ENCODE peak calls at places on chromosomes 7 and 10, in ten cellular contexts. One of them, this sample, is unnamed.
A peak's percentile ranks its signal among the peaks of the same experiment; 100 is the strongest.

GRCh38 chr7:51352174-51353145 is 35.9 kb upstream of the COBL start:
- DNase-seq in psoas muscle: no peak
- DNase-seq in cardiac fibroblast: no peak
- DNase-seq in astrocyte: no peak
- DNase-seq in fibroblast of mammary gland: no peak
- DNase-seq in OCI-LY7: no peak
- DNase-seq in CD8-positive, alpha-beta T cell: no peak
- DNase-seq in neural progenitor cell: no peak
- DNase-seq in tibial artery: no peak
- DNase-seq in K562: no peak
- DNase-seq in this sample: no peak

GRCh38 chr7:55065511-55066229 is 46.9 kb downstream of the EGFR start:
- DNase-seq in psoas muscle: no peak
- DNase-seq in OCI-LY7: no peak
- DNase-seq in astrocyte: peak; percentile 90
- DNase-seq in CD8-positive, alpha-beta T cell: no peak
- DNase-seq in tibial artery: no peak
- DNase-seq in fibroblast of mammary gland: peak; percentile 94
- DNase-seq in cardiac fibroblast: peak; percentile 97
- DNase-seq in neural progenitor cell: peak; percentile 34
- DNase-seq in K562: no peak
- DNase-seq in this sample: peak; percentile 93

GRCh38 chr10:36578306-36578705 is 547.1 kb upstream of the ANKRD30A start:
- DNase-seq in K562: no peak
- DNase-seq in OCI-LY7: no peak
- DNase-seq in CD8-positive, alpha-beta T cell: no peak
- DNase-seq in psoas muscle: no peak
- DNase-seq in tibial artery: no peak
- DNase-seq in astrocyte: peak; percentile 74
- DNase-seq in cardiac fibroblast: peak; percentile 70
- DNase-seq in fibroblast of mammary gland: peak; percentile 85
- DNase-seq in neural progenitor cell: no peak
- DNase-seq in this sample: peak; percentile 37

GRCh38 chr10:110436554-110437350 is 61.0 kb upstream of the DUSP5 start:
- DNase-seq in K562: no peak
- DNase-seq in tibial artery: peak; percentile 41
- DNase-seq in neural progenitor cell: no peak
- DNase-seq in psoas muscle: peak; percentile 11
- DNase-seq in fibroblast of mammary gland: no peak
- DNase-seq in cardiac fibroblast: no peak
- DNase-seq in CD8-positive, alpha-beta T cell: no peak
- DNase-seq in astrocyte: no peak
- DNase-seq in OCI-LY7: no peak
- DNase-seq in this sample: no peak

GRCh38 chr10:92490387-92490786 is 83.5 kb downstream of the IDE start:
- DNase-seq in cardiac fibroblast: peak; percentile 11
- DNase-seq in OCI-LY7: no peak
- DNase-seq in astrocyte: no peak
- DNase-seq in tibial artery: no peak
- DNase-seq in psoas muscle: no peak
- DNase-seq in K562: no peak
- DNase-seq in CD8-positive, alpha-beta T cell: no peak
- DNase-seq in neural progenitor cell: no peak
- DNase-seq in fibroblast of mammary gland: peak; percentile 4
- DNase-seq in this sample: no peak

GRCh38 chr7:85522070-85522469 is 335.2 kb upstream of the SEMA3D start:
- DNase-seq in neural progenitor cell: no peak
- DNase-seq in K562: no peak
- DNase-seq in CD8-positive, alpha-beta T cell: no peak
- DNase-seq in OCI-LY7: no peak
- DNase-seq in cardiac fibroblast: no peak
- DNase-seq in psoas muscle: no peak
- DNase-seq in astrocyte: no peak
- DNase-seq in fibroblast of mammary gland: no peak
- DNase-seq in tibial artery: no peak
- DNase-seq in this sample: no peak

GRCh38 chr10:132564690-132565089 is 27.1 kb downstream of the INPP5A start:
- DNase-seq in fibroblast of mammary gland: no peak
- DNase-seq in CD8-positive, alpha-beta T cell: no peak
- DNase-seq in tibial artery: no peak
- DNase-seq in OCI-LY7: no peak
- DNase-seq in astrocyte: no peak
- DNase-seq in cardiac fibroblast: no peak
- DNase-seq in psoas muscle: no peak
- DNase-seq in K562: no peak
- DNase-seq in neural progenitor cell: no peak
- DNase-seq in this sample: no peak

GRCh38 chr10:77404801-77405200 is 232.8 kb downstream of the KCNMA1 start:
- DNase-seq in neural progenitor cell: no peak
- DNase-seq in tibial artery: no peak
- DNase-seq in K562: no peak
- DNase-seq in psoas muscle: no peak
- DNase-seq in cardiac fibroblast: no peak
- DNase-seq in astrocyte: no peak
- DNase-seq in fibroblast of mammary gland: peak; percentile 27
- DNase-seq in CD8-positive, alpha-beta T cell: no peak
- DNase-seq in OCI-LY7: no peak
- DNase-seq in this sample: no peak

GRCh38 chr7:148964510-148965267 is 63.6 kb downstream of the PDIA4 start:
- DNase-seq in OCI-LY7: peak; percentile 35
- DNase-seq in cardiac fibroblast: peak; percentile 13
- DNase-seq in fibroblast of mammary gland: peak; percentile 6
- DNase-seq in K562: peak; percentile 63
- DNase-seq in tibial artery: no peak
- DNase-seq in neural progenitor cell: peak; percentile 18
- DNase-seq in astrocyte: no peak
- DNase-seq in CD8-positive, alpha-beta T cell: no peak
- DNase-seq in psoas muscle: no peak
- DNase-seq in this sample: peak; percentile 8

GRCh38 chr7:42236266-42237161 is 495 bp downstream of the GLI3 start:
- DNase-seq in astrocyte: peak; percentile 54
- DNase-seq in K562: no peak
- DNase-seq in cardiac fibroblast: peak; percentile 62
- DNase-seq in OCI-LY7: no peak
- DNase-seq in fibroblast of mammary gland: peak; percentile 77
- DNase-seq in neural progenitor cell: peak; percentile 80
- DNase-seq in psoas muscle: peak; percentile 73
- DNase-seq in tibial artery: peak; percentile 79
- DNase-seq in CD8-positive, alpha-beta T cell: no peak
- DNase-seq in this sample: peak; percentile 72

GRCh38 chr7:79502151-79502550 is 48.7 kb upstream of the MAGI2 start:
- DNase-seq in K562: no peak
- DNase-seq in neural progenitor cell: no peak
- DNase-seq in cardiac fibroblast: no peak
- DNase-seq in fibroblast of mammary gland: no peak
- DNase-seq in tibial artery: no peak
- DNase-seq in CD8-positive, alpha-beta T cell: no peak
- DNase-seq in astrocyte: no peak
- DNase-seq in psoas muscle: no peak
- DNase-seq in OCI-LY7: no peak
- DNase-seq in this sample: no peak

GRCh38 chr7:5423844-5424688 is 432 bp upstream of the TNRC18 start:
- DNase-seq in CD8-positive, alpha-beta T cell: no peak
- DNase-seq in psoas muscle: peak; percentile 96
- DNase-seq in cardiac fibroblast: peak; percentile 100
- DNase-seq in K562: peak; percentile 99
- DNase-seq in neural progenitor cell: peak; percentile 98
- DNase-seq in tibial artery: peak; percentile 98
- DNase-seq in OCI-LY7: peak; percentile 87
- DNase-seq in astrocyte: peak; percentile 96
- DNase-seq in fibroblast of mammary gland: peak; percentile 99
- DNase-seq in this sample: peak; percentile 100

GRCh38 chr7:5426226-5426475 is 2.5 kb upstream of the TNRC18 start:
- DNase-seq in neural progenitor cell: no peak
- DNase-seq in fibroblast of mammary gland: peak; percentile 74
- DNase-seq in psoas muscle: peak; percentile 77
- DNase-seq in cardiac fibroblast: peak; percentile 71
- DNase-seq in K562: no peak
- DNase-seq in OCI-LY7: no peak
- DNase-seq in tibial artery: no peak
- DNase-seq in astrocyte: peak; percentile 62
- DNase-seq in CD8-positive, alpha-beta T cell: no peak
- DNase-seq in this sample: peak; percentile 62

GRCh38 chr7:5425507-5426225 is 2.0 kb upstream of the TNRC18 start:
- DNase-seq in OCI-LY7: no peak
- DNase-seq in K562: peak; percentile 91
- DNase-seq in neural progenitor cell: peak; percentile 89
- DNase-seq in psoas muscle: peak; percentile 83
- DNase-seq in fibroblast of mammary gland: peak; percentile 86
- DNase-seq in cardiac fibroblast: peak; percentile 91
- DNase-seq in CD8-positive, alpha-beta T cell: no peak
- DNase-seq in astrocyte: peak; percentile 80
- DNase-seq in tibial artery: peak; percentile 87
- DNase-seq in this sample: peak; percentile 92

GRCh38 chr7:5423272-5423843 is at the start of gene TNRC18:
- DNase-seq in astrocyte: no peak
- DNase-seq in K562: no peak
- DNase-seq in tibial artery: peak; percentile 79
- DNase-seq in CD8-positive, alpha-beta T cell: no peak
- DNase-seq in cardiac fibroblast: no peak
- DNase-seq in psoas muscle: peak; percentile 76
- DNase-seq in OCI-LY7: peak; percentile 54
- DNase-seq in fibroblast of mammary gland: no peak
- DNase-seq in neural progenitor cell: no peak
- DNase-seq in this sample: no peak

DNA sequence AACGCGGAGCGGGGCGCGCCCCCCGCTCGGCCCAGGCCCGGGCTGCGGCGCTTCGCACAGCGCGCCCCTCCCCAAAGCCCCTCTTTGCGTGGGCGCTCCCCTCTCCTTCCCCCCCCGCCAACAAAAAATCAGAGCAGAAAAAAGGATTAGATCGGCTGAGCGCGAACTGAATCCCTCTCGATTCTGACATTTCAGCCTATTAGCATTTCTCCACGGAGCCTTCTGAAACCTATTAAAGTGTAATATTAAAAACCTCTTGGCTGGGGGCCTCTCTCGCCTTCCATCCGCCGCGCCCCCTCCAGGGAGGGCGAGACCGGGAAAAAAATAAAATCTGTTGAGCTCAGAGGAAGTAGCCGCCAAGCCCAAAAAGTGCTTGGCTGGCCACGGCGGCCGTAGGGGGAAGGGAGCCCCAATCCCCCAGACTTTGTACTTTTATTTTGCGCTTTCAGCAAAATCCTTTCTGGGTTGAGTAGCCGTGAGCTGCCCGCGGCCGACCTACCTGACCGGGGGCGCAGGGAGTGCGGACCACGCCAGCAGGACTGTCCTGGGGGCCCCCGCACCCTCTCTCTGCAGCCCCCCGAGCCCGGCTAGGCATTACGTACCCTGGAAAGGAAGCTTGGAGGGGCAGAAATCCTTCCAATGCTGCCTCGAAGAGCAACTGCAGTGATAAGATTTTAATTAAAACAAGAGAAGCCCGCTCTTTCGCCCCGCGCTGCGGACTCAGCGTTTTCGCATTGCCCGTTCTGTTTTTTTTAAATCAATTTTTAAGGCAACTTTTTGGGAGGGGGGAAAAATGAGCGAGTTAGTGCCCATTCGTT is 1.3 kb upstream of the TNRC18 start:
- DNase-seq in neural progenitor cell: peak; percentile 60
- DNase-seq in fibroblast of mammary gland: peak; percentile 47
- DNase-seq in psoas muscle: peak; percentile 79
- DNase-seq in tibial artery: peak; percentile 85
- DNase-seq in K562: peak; percentile 57
- DNase-seq in cardiac fibroblast: peak; percentile 66
- DNase-seq in CD8-positive, alpha-beta T cell: no peak
- DNase-seq in OCI-LY7: no peak
- DNase-seq in astrocyte: no peak
- DNase-seq in this sample: peak; percentile 67
- TF ChIP-seq CTCF in neural progenitor cell: no peak
- TF ChIP-seq CTCF in fibroblast of mammary gland: peak; percentile 0
- TF ChIP-seq CTCF in psoas muscle: no peak
- TF ChIP-seq CTCF in tibial artery: no peak
- TF ChIP-seq CTCF in K562: no peak
- TF ChIP-seq CTCF in cardiac fibroblast: no peak
- TF ChIP-seq CTCF in CD8-positive, alpha-beta T cell: no peak
- TF ChIP-seq CTCF in OCI-LY7: no peak
- TF ChIP-seq CTCF in astrocyte: no peak
- TF ChIP-seq CTCF in this sample: peak; percentile 21

DNA sequence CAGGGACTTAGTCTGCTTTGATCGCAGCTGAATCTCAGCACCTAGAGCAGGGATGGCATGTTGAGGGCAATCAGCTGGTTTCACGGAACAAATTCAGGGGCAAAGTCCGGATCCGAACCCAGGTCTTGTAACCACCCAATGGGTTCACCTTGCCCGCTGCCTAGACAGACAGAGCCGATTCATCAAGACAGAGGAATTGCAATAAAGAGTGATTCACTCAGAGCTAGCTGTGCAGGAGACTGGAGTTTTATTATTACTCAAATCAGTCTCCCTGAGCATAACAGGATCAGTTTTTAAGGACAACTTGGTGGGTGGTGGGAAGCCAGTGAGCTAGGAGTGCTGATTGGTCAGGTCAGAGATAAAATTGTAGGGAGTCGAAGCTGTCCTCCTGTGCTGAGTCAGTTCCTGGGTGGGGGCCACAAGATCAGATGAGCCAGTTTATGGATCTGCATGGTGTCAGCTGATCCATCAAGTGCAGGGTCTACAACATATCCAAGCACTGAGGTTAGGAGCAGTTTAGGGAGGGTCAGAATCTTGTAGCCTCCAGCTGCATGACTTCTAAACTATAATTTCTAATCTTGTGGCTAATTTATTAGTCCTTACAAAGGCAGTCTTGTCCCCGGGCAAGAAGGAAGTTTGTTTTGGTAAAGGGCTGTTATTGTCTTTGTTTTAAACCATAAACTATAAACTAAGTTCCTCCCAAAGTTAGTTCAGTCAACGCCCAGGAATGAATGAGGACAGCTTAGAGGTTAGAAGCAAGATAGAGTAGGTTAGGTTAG is 43.5 kb upstream of the CHST3 start:
- DNase-seq in psoas muscle: no peak
- DNase-seq in CD8-positive, alpha-beta T cell: no peak
- DNase-seq in K562: peak; percentile 84
- DNase-seq in OCI-LY7: no peak
- DNase-seq in astrocyte: peak; percentile 11
- DNase-seq in cardiac fibroblast: peak; percentile 38
- DNase-seq in neural progenitor cell: no peak
- DNase-seq in tibial artery: no peak
- DNase-seq in fibroblast of mammary gland: peak; percentile 37
- DNase-seq in this sample: peak; percentile 53
- H3K4me3 ChIP-seq in psoas muscle: no peak overlapping the region
- H3K4me3 ChIP-seq in CD8-positive, alpha-beta T cell: no peak overlapping the region
- H3K4me3 ChIP-seq in K562: no peak overlapping the region
- H3K4me3 ChIP-seq in OCI-LY7: no peak overlapping the region
- H3K4me3 ChIP-seq in astrocyte: no peak overlapping the region
- H3K4me3 ChIP-seq in cardiac fibroblast: no peak overlapping the region
- H3K4me3 ChIP-seq in neural progenitor cell: no peak overlapping the region
- H3K4me3 ChIP-seq in tibial artery: no peak overlapping the region
- H3K4me3 ChIP-seq in fibroblast of mammary gland: no peak overlapping the region
- H3K4me3 ChIP-seq in this sample: no peak overlapping the region

GRCh38 chr7:21722371-21722770 is 179.5 kb downstream of the DNAH11 start:
- DNase-seq in OCI-LY7: no peak
- DNase-seq in K562: peak; percentile 1
- DNase-seq in astrocyte: no peak
- DNase-seq in CD8-positive, alpha-beta T cell: no peak
- DNase-seq in cardiac fibroblast: no peak
- DNase-seq in fibroblast of mammary gland: no peak
- DNase-seq in neural progenitor cell: no peak
- DNase-seq in tibial artery: no peak
- DNase-seq in psoas muscle: no peak
- DNase-seq in this sample: no peak
- TF ChIP-seq CTCF in OCI-LY7: peak; percentile 71
- TF ChIP-seq CTCF in K562: no peak
- TF ChIP-seq CTCF in astrocyte: peak; percentile 14
- TF ChIP-seq CTCF in CD8-positive, alpha-beta T cell: no peak
- TF ChIP-seq CTCF in cardiac fibroblast: peak; percentile 20
- TF ChIP-seq CTCF in fibroblast of mammary gland: no peak
- TF ChIP-seq CTCF in neural progenitor cell: peak; percentile 45
- TF ChIP-seq CTCF in tibial artery: no peak
- TF ChIP-seq CTCF in psoas muscle: peak; percentile 8
- TF ChIP-seq CTCF in this sample: peak; percentile 24

GRCh38 chr10:126634915-126635314 is 35.6 kb downstream of the C10orf90 start:
- DNase-seq in neural progenitor cell: no peak
- DNase-seq in psoas muscle: no peak
- DNase-seq in CD8-positive, alpha-beta T cell: no peak
- DNase-seq in astrocyte: peak; percentile 25
- DNase-seq in fibroblast of mammary gland: no peak
- DNase-seq in K562: no peak
- DNase-seq in cardiac fibroblast: peak; percentile 12
- DNase-seq in OCI-LY7: no peak
- DNase-seq in tibial artery: no peak
- DNase-seq in this sample: no peak
- H3K4me3 ChIP-seq in neural progenitor cell: no peak overlapping the region
- H3K4me3 ChIP-seq in psoas muscle: no peak overlapping the region
- H3K4me3 ChIP-seq in CD8-positive, alpha-beta T cell: no peak overlapping the region
- H3K4me3 ChIP-seq in astrocyte: no peak overlapping the region
- H3K4me3 ChIP-seq in fibroblast of mammary gland: no peak overlapping the region
- H3K4me3 ChIP-seq in K562: no peak overlapping the region
- H3K4me3 ChIP-seq in cardiac fibroblast: no peak overlapping the region
- H3K4me3 ChIP-seq in OCI-LY7: no peak overlapping the region
- H3K4me3 ChIP-seq in tibial artery: no peak overlapping the region
- H3K4me3 ChIP-seq in this sample: no peak overlapping the region

This sample was measured in fibroblast of the aortic adventitia.